ENCODE peak calls at places on chromosome 19, in six cellular contexts. S is HEK293T; L is nucleus accumbens; J is stimulated activated CD8-positive, alpha-beta memory T cell treated with anti-CD3 and anti-CD28 coated beads, Interleukin-15, amount 100 ng/mL, for 24 hours; X is Karpas-422; I is left lung. M is an unnamed sample.

GRCh38 chr19:53594811-53595509 is 36.8 kb upstream of the DPRX start:
- DNase-seq in S (no peak), I (no peak), J (no peak), X (no peak), L (no peak), M (no peak)

GRCh38 chr19:2782357-2782935 is 627 bp downstream of the SGTA start:
- DNase-seq in J (no peak), L (no peak), X (no peak), S (no peak), I (no peak), M (no peak)

GRCh38 chr19:57227461-57227860 is 3.4 kb upstream of the AURKC start:
- DNase-seq in X (no peak), S (no peak), L (no peak), I (no peak), J (no peak), M (peak)

GRCh38 chr19:45076029-45076850 is at the start of gene ZNF296:
- DNase-seq in X (peak), I (peak), J (peak), L (no peak), S (peak), M (no peak)

GRCh38 chr19:28296506-28296905 is 916.4 kb downstream of the UQCRFS1 start:
- DNase-seq in L (no peak), X (no peak), I (no peak), J (no peak), S (no peak), M (no peak)

GRCh38 chr19:38417544-38418506 is 8.2 kb downstream of the RASGRP4 start:
- DNase-seq in I (peak), X (peak), J (peak), S (no peak), L (no peak), M (no peak)

GRCh38 chr19:48768989-48769713 is 13.8 kb downstream of the FGF21 start:
- DNase-seq in L (no peak), I (no peak), S (no peak), X (no peak), J (no peak), M (no peak)

GRCh38 chr19:35153701-35154534 is 617 bp upstream of the FXYD5 start:
- DNase-seq in J (peak), S (peak), I (no peak), X (peak), L (no peak), M (no peak)

GRCh38 chr19:5536337-5536894 is 31.3 kb downstream of the TINCR start:
- DNase-seq in I (peak), X (no peak), L (peak), S (peak), J (no peak), M (peak)

GRCh38 chr19:34402074-34402600 is 2.1 kb upstream of the PDCD2L start:
- DNase-seq in X (no peak), S (no peak), J (no peak), I (no peak), L (no peak), M (no peak)

GRCh38 chr19:50835785-50836542 is 2.6 kb upstream of the KLK15 start:
- DNase-seq in S (peak), X (peak), I (peak), L (no peak), J (peak), M (peak)

GRCh38 chr19:18665771-18666202 is 17.7 kb upstream of the CRTC1 start:
- DNase-seq in L (no peak), J (no peak), X (peak), I (no peak), S (no peak), M (no peak)

GRCh38 chr19:18456974-18457373 is 19.0 kb upstream of the ISYNA1 start:
- DNase-seq in I (no peak), X (no peak), L (no peak), S (no peak), J (no peak), M (no peak)

GRCh38 chr19:13850910-13851753 is 25.8 kb upstream of the NANOS3 start:
- DNase-seq in S (no peak), J (no peak), L (peak), I (peak), X (no peak), M (no peak)

GRCh38 chr19:48568345-48568886 is 16.4 kb downstream of the SULT2B1 start:
- DNase-seq in J (no peak), I (peak), S (no peak), X (no peak), L (peak), M (no peak)

GRCh38 chr19:40974633-40975037 is 16.4 kb upstream of the CYP2B6 start:
- DNase-seq in X (peak), I (peak), L (no peak), S (peak), J (peak), M (peak)

GRCh38 chr19:5170329-5170745 is 170.3 kb downstream of the PTPRS start:
- DNase-seq in L (no peak), S (peak), I (no peak), X (peak), J (peak), M (no peak)

GRCh38 chr19:15129856-15130580 is 22.8 kb downstream of the SYDE1 start:
- DNase-seq in X (peak), L (no peak), J (no peak), S (no peak), I (no peak), M (no peak)

GRCh38 chr19:5800361-5801270 is 4.3 kb upstream of the NRTN start:
- DNase-seq in X (no peak), S (no peak), I (no peak), L (no peak), J (no peak), M (no peak)

GRCh38 chr19:49855676-49856573 is 5.0 kb downstream of the PTOV1 start:
- DNase-seq in L (no peak), S (no peak), I (no peak), J (no peak), X (no peak), M (no peak)

GRCh38 chr19:7751157-7751783 is 3.9 kb upstream of the CD209 start:
- DNase-seq in S (no peak), I (no peak), X (no peak), L (no peak), J (no peak), M (no peak)

GRCh38 chr19:5690955-5691204 is 785 bp downstream of the RPL36 start:
- DNase-seq in J (no peak), L (no peak), X (no peak), S (no peak), I (no peak), M (no peak)

GRCh38 chr19:36436531-36436930 is 18.1 kb upstream of the ZFP82 start:
- DNase-seq in X (peak), S (no peak), L (no peak), J (no peak), I (no peak), M (no peak)

GRCh38 chr19:51093510-51094345 is 11.0 kb upstream of the KLK14 start:
- DNase-seq in X (no peak), I (no peak), L (no peak), S (no peak), J (no peak), M (no peak)

GRCh38 chr19:55261671-55262126 is 2.9 kb upstream of the PPP6R1 start:
- DNase-seq in L (no peak), S (no peak), X (peak), I (no peak), J (no peak), M (no peak)

GRCh38 chr19:35644987-35645679 is 3.0 kb upstream of the COX6B1 start:
- DNase-seq in I (peak), J (peak), L (peak), X (peak), S (peak), M (no peak)

GRCh38 chr19:36771275-36772231 is 1.1 kb downstream of the ZNF850 start:
- DNase-seq in X (no peak), S (no peak), L (no peak), I (peak), J (no peak), M (no peak)

GRCh38 chr19:53908106-53908932 is 759 bp upstream of the CACNG7 start:
- DNase-seq in L (peak), I (no peak), S (peak), J (no peak), X (peak), M (no peak)

M was measured in type B pancreatic cell.